ENCODE peak calls at places on chromosomes 16 and 17, in seven cellular contexts. One of them, this sample, is unnamed.

GRCh38 chr17:60328679-60329078 is 63.3 kb downstream of the USP32 start:
- DNase-seq in progenitor cell of endocrine pancreas: no peak
- DNase-seq in HepG2: no peak
- DNase-seq in Calu3: no peak
- DNase-seq in AG10803: no peak
- DNase-seq in amygdala: peak
- DNase-seq in activated CD4-positive, alpha-beta memory T cell treated with anti-CD3 and anti-CD28 coated beads for 36 hours: no peak
- DNase-seq in this sample: no peak

GRCh38 chr16:68062910-68063393 is 22.2 kb upstream of the NFATC3 start:
- DNase-seq in progenitor cell of endocrine pancreas: no peak
- DNase-seq in HepG2: no peak
- DNase-seq in Calu3: no peak
- DNase-seq in AG10803: no peak
- DNase-seq in amygdala: no peak
- DNase-seq in activated CD4-positive, alpha-beta memory T cell treated with anti-CD3 and anti-CD28 coated beads for 36 hours: peak
- DNase-seq in this sample: no peak

GRCh38 chr17:4043862-4044261 is 79.6 kb upstream of the ATP2A3 start:
- DNase-seq in progenitor cell of endocrine pancreas: no peak
- DNase-seq in HepG2: no peak
- DNase-seq in Calu3: no peak
- DNase-seq in AG10803: no peak
- DNase-seq in amygdala: no peak
- DNase-seq in activated CD4-positive, alpha-beta memory T cell treated with anti-CD3 and anti-CD28 coated beads for 36 hours: peak
- DNase-seq in this sample: no peak

GRCh38 chr16:2295056-2295798 is 27.3 kb upstream of the RNPS1 start:
- DNase-seq in progenitor cell of endocrine pancreas: no peak
- DNase-seq in HepG2: no peak
- DNase-seq in Calu3: no peak
- DNase-seq in AG10803: no peak
- DNase-seq in amygdala: peak
- DNase-seq in activated CD4-positive, alpha-beta memory T cell treated with anti-CD3 and anti-CD28 coated beads for 36 hours: no peak
- DNase-seq in this sample: no peak

GRCh38 chr16:82995927-82996441 is 369.2 kb downstream of the CDH13 start:
- DNase-seq in progenitor cell of endocrine pancreas: no peak
- DNase-seq in HepG2: no peak
- DNase-seq in Calu3: no peak
- DNase-seq in AG10803: peak
- DNase-seq in amygdala: no peak
- DNase-seq in activated CD4-positive, alpha-beta memory T cell treated with anti-CD3 and anti-CD28 coated beads for 36 hours: peak
- DNase-seq in this sample: peak

GRCh38 chr17:17681744-17682292 is 560 bp downstream of the RAI1 start:
- DNase-seq in progenitor cell of endocrine pancreas: no peak
- DNase-seq in HepG2: no peak
- DNase-seq in Calu3: no peak
- DNase-seq in AG10803: no peak
- DNase-seq in amygdala: peak
- DNase-seq in activated CD4-positive, alpha-beta memory T cell treated with anti-CD3 and anti-CD28 coated beads for 36 hours: peak
- DNase-seq in this sample: no peak

GRCh38 chr17:57480438-57481196 is 224.3 kb downstream of the MSI2 start:
- DNase-seq in progenitor cell of endocrine pancreas: no peak
- DNase-seq in HepG2: peak
- DNase-seq in Calu3: no peak
- DNase-seq in AG10803: peak
- DNase-seq in amygdala: no peak
- DNase-seq in activated CD4-positive, alpha-beta memory T cell treated with anti-CD3 and anti-CD28 coated beads for 36 hours: no peak
- DNase-seq in this sample: peak

GRCh38 chr16:86884256-86884655 is 305.9 kb downstream of the FOXL1 start:
- DNase-seq in progenitor cell of endocrine pancreas: no peak
- DNase-seq in HepG2: no peak
- DNase-seq in Calu3: no peak
- DNase-seq in AG10803: peak
- DNase-seq in amygdala: no peak
- DNase-seq in activated CD4-positive, alpha-beta memory T cell treated with anti-CD3 and anti-CD28 coated beads for 36 hours: no peak
- DNase-seq in this sample: no peak

GRCh38 chr16:89386337-89386736 is 104.0 kb downstream of the ANKRD11 start:
- DNase-seq in progenitor cell of endocrine pancreas: no peak
- DNase-seq in HepG2: no peak
- DNase-seq in Calu3: no peak
- DNase-seq in AG10803: no peak
- DNase-seq in amygdala: no peak
- DNase-seq in activated CD4-positive, alpha-beta memory T cell treated with anti-CD3 and anti-CD28 coated beads for 36 hours: no peak
- DNase-seq in this sample: no peak

GRCh38 chr16:1466968-1467521 is 7.8 kb downstream of the CLCN7 start:
- DNase-seq in progenitor cell of endocrine pancreas: no peak
- DNase-seq in HepG2: no peak
- DNase-seq in Calu3: peak
- DNase-seq in AG10803: no peak
- DNase-seq in amygdala: no peak
- DNase-seq in activated CD4-positive, alpha-beta memory T cell treated with anti-CD3 and anti-CD28 coated beads for 36 hours: no peak
- DNase-seq in this sample: no peak

GRCh38 chr17:55430531-55431228 is 9.0 kb upstream of the MMD start:
- DNase-seq in progenitor cell of endocrine pancreas: no peak
- DNase-seq in HepG2: no peak
- DNase-seq in Calu3: no peak
- DNase-seq in AG10803: no peak
- DNase-seq in amygdala: no peak
- DNase-seq in activated CD4-positive, alpha-beta memory T cell treated with anti-CD3 and anti-CD28 coated beads for 36 hours: no peak
- DNase-seq in this sample: no peak

This sample was measured in AG20443.